ENCODE peak calls at places on chromosomes 5 and 9, in ten cellular contexts. Z is caudate nucleus, R is epithelial cell of esophagus, D is HTR-8/SVneo, N is GM19239, G is posterior vena cava, L is NCI-H2107, W is tibial nerve, U is ELF-1, O is amygdala. S is an unnamed sample.

GRCh38 chr9:114027901-114028465 is 50.1 kb downstream of the AMBP start:
- DNase-seq in R (no peak), O (no peak), N (no peak), U (no peak), D (no peak), Z (no peak), L (no peak), W (no peak), G (peak; percentile 26), S (no peak)

GRCh38 chr5:1551426-1551825 is 27.7 kb upstream of the LPCAT1 start:
- DNase-seq in O (no peak), G (peak; percentile 69), N (no peak), L (no peak), Z (no peak), R (no peak), W (no peak), U (no peak), D (no peak), S (no peak)

GRCh38 chr5:146243217-146243616 is 39.8 kb downstream of the RBM27 start:
- DNase-seq in N (no peak), G (no peak), D (no peak), O (no peak), W (no peak), Z (no peak), L (no peak), U (no peak), R (no peak), S (no peak)

GRCh38 chr5:89445106-89445745 is 562.2 kb upstream of the MEF2C start:
- DNase-seq in D (no peak), R (no peak), U (no peak), W (no peak), G (no peak), O (no peak), Z (no peak), L (no peak), N (no peak), S (no peak)

GRCh38 chr5:43561346-43561745 is 4.5 kb upstream of the PAIP1 start:
- DNase-seq in U (no peak), L (no peak), R (no peak), N (no peak), D (no peak), O (no peak), G (no peak), Z (no peak), W (no peak), S (no peak)

GRCh38 chr9:137449931-137450537 is 8.9 kb upstream of the ENTPD8 start:
- DNase-seq in W (no peak), L (no peak), Z (no peak), D (no peak), O (no peak), R (no peak), U (no peak), G (peak; percentile 64), N (no peak), S (no peak)

GRCh38 chr9:124390812-124391658 is 24.2 kb downstream of the PSMB7 start:
- DNase-seq in O (no peak), L (no peak), W (no peak), G (no peak), U (peak; percentile 20), N (no peak), D (peak; percentile 34), R (peak; percentile 57), Z (no peak), S (no peak)

GRCh38 chr5:88824892-88825781 is 57.8 kb downstream of the MEF2C start:
- DNase-seq in Z (no peak), U (no peak), N (no peak), D (no peak), W (no peak), O (no peak), L (no peak), G (no peak), R (no peak), S (no peak)

GRCh38 chr5:150034677-150035076 is 34.1 kb downstream of the HMGXB3 start:
- DNase-seq in O (no peak), D (no peak), R (no peak), U (no peak), Z (no peak), W (no peak), L (no peak), G (no peak), N (no peak), S (no peak)

GRCh38 chr5:92552206-92553160 is 1028.5 kb downstream of the NR2F1-AS1 start:
- DNase-seq in U (no peak), D (peak; percentile 54), W (no peak), L (peak; percentile 8), N (no peak), Z (no peak), R (peak; percentile 92), G (no peak), O (no peak), S (peak; percentile 3)

GRCh38 chr5:150488519-150489357 is 19.2 kb upstream of the NDST1 start:
- DNase-seq in U (no peak), R (no peak), N (no peak), W (peak; percentile 55), O (no peak), D (no peak), L (no peak), G (peak; percentile 91), Z (peak; percentile 63), S (no peak)

GRCh38 chr5:159697536-159697935 is 218.7 kb upstream of the ADRA1B start:
- DNase-seq in W (no peak), D (no peak), O (no peak), R (peak; percentile 23), L (no peak), G (no peak), U (no peak), N (no peak), Z (no peak), S (no peak)

GRCh38 chr5:123209163-123210013 is 120.3 kb downstream of the PRDM6 start:
- DNase-seq in Z (no peak), N (no peak), U (peak; percentile 29), O (no peak), R (peak; percentile 87), D (peak; percentile 25), L (no peak), G (no peak), W (no peak), S (no peak)